ENCODE peak calls at places on chromosomes 16 and 17, in eight cellular contexts. T is CD8-positive, alpha-beta T cell; H is astrocyte of the spinal cord; W is AG04449; A is lung; X is SJCRH30; N is HAP-1; U is lower leg skin. P is an unnamed sample.

GRCh38 chr16:87309912-87310485 is 7.2 kb downstream of the C16orf95 start:
- DNase-seq in T (no peak), N (no peak), U (peak), X (no peak), W (no peak), A (no peak), H (no peak), P (no peak)

GRCh38 chr17:74337834-74338500 is 11.9 kb downstream of the KIF19 start:
- DNase-seq in H (no peak), U (no peak), W (no peak), N (no peak), X (peak), A (no peak), T (no peak), P (no peak)

GRCh38 chr16:13186813-13187212 is 285.4 kb downstream of the SHISA9 start:
- DNase-seq in X (no peak), A (no peak), N (no peak), T (no peak), U (no peak), W (no peak), H (no peak), P (no peak)

GRCh38 chr17:45953561-45953960 is 45.5 kb upstream of the STH start:
- DNase-seq in W (no peak), N (no peak), A (no peak), H (no peak), T (no peak), X (no peak), U (no peak), P (no peak)

GRCh38 chr17:48153711-48154642 is 46.4 kb downstream of the SNX11 start:
- DNase-seq in T (no peak), A (no peak), X (peak), U (no peak), N (peak), H (peak), W (no peak), P (peak)

GRCh38 chr16:84482001-84482891 is 22.2 kb downstream of the MEAK7 start:
- DNase-seq in W (no peak), A (no peak), X (no peak), H (no peak), N (no peak), U (peak), T (no peak), P (peak)

GRCh38 chr17:48441231-48441711 is 11.3 kb upstream of the SKAP1 start:
- DNase-seq in X (no peak), U (no peak), T (no peak), A (no peak), H (no peak), W (no peak), N (no peak), P (no peak)

GRCh38 chr17:63476857-63477470 is at the start of gene ACE:
- DNase-seq in U (no peak), H (no peak), X (peak), W (no peak), N (peak), A (no peak), T (no peak), P (peak)

GRCh38 chr16:19223235-19223847 is 55.3 kb downstream of the SYT17 start:
- DNase-seq in H (no peak), X (no peak), T (no peak), A (no peak), U (no peak), W (no peak), N (no peak), P (peak)

GRCh38 chr16:21566891-21567414 is 32.4 kb upstream of the METTL9 start:
- DNase-seq in H (no peak), A (no peak), U (peak), T (no peak), X (no peak), W (no peak), N (no peak), P (no peak)

GRCh38 chr16:2072926-2073325 is 25.1 kb downstream of the TSC2 start:
- DNase-seq in H (no peak), W (no peak), A (no peak), X (no peak), U (no peak), T (no peak), N (no peak), P (no peak)

GRCh38 chr16:50046853-50047252 is 18.9 kb upstream of the HEATR3 start:
- DNase-seq in W (no peak), T (no peak), U (no peak), H (no peak), X (no peak), N (no peak), A (no peak), P (no peak)

GRCh38 chr17:280901-281300 is 71.7 kb downstream of the RPH3AL start:
- DNase-seq in U (peak), H (no peak), X (no peak), N (no peak), A (no peak), W (no peak), T (no peak), P (no peak)

GRCh38 chr17:81431545-81432482 is 36.6 kb downstream of the BAHCC1 start:
- DNase-seq in X (no peak), T (no peak), W (no peak), H (no peak), A (no peak), U (no peak), N (no peak), P (no peak)

GRCh38 chr17:8838551-8839095 is 28.9 kb downstream of the PIK3R6 start:
- DNase-seq in X (no peak), H (no peak), U (peak), N (no peak), W (no peak), T (no peak), A (no peak), P (no peak)

GRCh38 chr17:27296427-27296979 is 2.6 kb downstream of the WSB1 start:
- DNase-seq in T (no peak), N (no peak), X (no peak), A (no peak), H (peak), W (peak), U (no peak), P (no peak)

GRCh38 chr17:63774141-63774981 is at the start of gene DDX42:
- DNase-seq in N (peak), T (peak), H (peak), X (peak), W (no peak), U (peak), A (peak), P (peak)

GRCh38 chr17:32143525-32143865 is 1.2 kb downstream of the RHOT1 start:
- DNase-seq in A (no peak), X (no peak), N (no peak), H (no peak), W (no peak), U (peak), T (no peak), P (no peak)

GRCh38 chr17:72142614-72143013 is 21.8 kb downstream of the SOX9 start:
- DNase-seq in U (no peak), A (no peak), T (no peak), X (peak), W (no peak), H (no peak), N (no peak), P (no peak)

GRCh38 chr16:73053038-73053378 is 5.1 kb upstream of the ZFHX3 start:
- DNase-seq in A (no peak), X (no peak), H (no peak), T (no peak), W (no peak), N (no peak), U (no peak), P (no peak)

GRCh38 chr16:73054131-73054496 is 6.2 kb upstream of the ZFHX3 start:
- DNase-seq in W (no peak), A (no peak), N (no peak), X (no peak), U (no peak), H (no peak), T (no peak), P (no peak)

GRCh38 chr16:73054732-73055481 is 7.0 kb upstream of the ZFHX3 start:
- DNase-seq in W (no peak), X (no peak), U (no peak), A (no peak), H (peak), N (peak), T (no peak), P (peak)

GRCh38 chr16:73052441-73053030 is 4.6 kb upstream of the ZFHX3 start:
- DNase-seq in T (no peak), X (no peak), N (peak), U (no peak), H (no peak), A (no peak), W (no peak), P (no peak)

DNA sequence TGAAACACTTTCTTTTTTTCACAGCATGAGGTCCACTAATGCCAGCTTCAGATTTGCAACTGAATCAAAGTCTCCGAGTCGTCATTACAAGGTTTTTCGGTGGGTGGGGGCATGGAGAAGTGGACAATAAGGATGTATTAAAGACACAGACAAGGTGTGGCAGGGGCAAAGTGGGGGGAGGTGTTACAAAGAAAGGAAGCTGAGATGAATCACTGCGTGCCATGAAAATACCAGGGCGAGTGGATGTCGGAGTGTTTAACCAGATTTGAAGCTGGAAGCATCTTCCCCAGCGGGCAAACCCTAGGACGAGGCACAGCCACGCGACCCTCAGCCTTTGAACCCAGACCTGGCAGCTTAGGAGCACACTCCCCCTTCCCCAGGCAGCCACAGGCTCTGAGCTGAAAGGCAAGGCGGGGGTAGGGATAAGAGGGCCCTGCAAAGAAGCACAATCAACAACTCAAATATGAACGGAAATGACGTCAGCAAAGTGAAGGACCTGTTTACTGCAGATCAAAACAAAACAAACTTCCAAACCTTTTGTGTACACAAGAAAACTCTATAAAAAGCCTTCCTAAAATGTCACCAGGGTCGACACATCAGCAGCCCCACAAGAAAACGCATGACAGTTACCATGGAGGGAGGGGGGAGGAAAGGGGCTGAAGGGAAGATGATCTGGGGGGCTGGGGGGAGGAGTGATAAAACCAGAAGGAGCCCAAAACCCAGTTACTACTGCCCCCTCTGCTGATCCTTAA is 5.6 kb upstream of the ZFHX3 start:
- DNase-seq in W (no peak), T (no peak), N (peak), H (peak), A (no peak), U (no peak), X (no peak), P (no peak)
- H3K4me3 ChIP-seq in W (no peak), T (no peak), N (no peak), H (no peak), A (no peak), U (no peak), X (no peak), P (no peak)

GRCh38 chr17:37744633-37744927 is 279 bp downstream of the HNF1B start:
- DNase-seq in X (no peak), H (no peak), A (no peak), T (no peak), W (no peak), N (no peak), U (no peak), P (no peak)
- H3K4me3 ChIP-seq in X (no peak), H (no peak), A (peak), T (no peak), W (no peak), N (no peak), U (no peak), P (peak)

DNA sequence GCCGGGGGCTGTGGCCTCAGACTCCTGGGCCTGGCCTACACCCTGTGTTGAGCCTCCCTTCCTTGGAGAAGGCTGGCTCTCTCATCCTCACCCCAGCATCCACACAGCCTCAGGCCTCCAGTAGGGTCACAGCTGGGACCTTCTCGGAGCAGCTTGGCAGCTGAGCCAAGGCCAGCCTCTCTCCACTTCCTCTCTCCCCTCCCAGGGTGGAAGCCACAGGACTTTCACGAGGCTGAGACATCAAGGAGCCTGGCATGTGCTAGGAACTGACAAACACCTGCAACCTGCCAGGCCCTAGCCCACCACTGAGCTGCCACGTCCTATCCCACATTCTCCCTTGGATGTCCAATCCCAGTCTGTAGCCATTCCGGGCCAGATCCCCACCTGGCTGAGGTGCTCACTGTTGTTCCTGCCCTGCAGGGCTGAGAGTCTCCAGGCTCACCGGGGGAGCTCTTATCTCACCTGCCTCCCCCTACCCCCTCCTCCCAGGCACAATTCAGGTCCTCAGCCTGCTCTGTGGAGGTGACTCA is 3.1 kb downstream of the MMP15 start:
- DNase-seq in N (no peak), A (no peak), X (no peak), W (no peak), H (no peak), T (no peak), U (no peak), P (no peak)
- H3K4me3 ChIP-seq in N (no peak), A (no peak), X (no peak), W (no peak), H (no peak), T (no peak), U (no peak), P (no peak)

GRCh38 chr17:3556905-3557767 is 476 bp downstream of the TRPV3 start:
- DNase-seq in N (no peak), A (no peak), U (no peak), H (no peak), W (no peak), X (peak), T (no peak), P (no peak)

GRCh38 chr17:3556239-3556904 is 1.2 kb downstream of the TRPV3 start:
- DNase-seq in X (no peak), N (no peak), W (no peak), U (no peak), A (no peak), H (no peak), T (no peak), P (no peak)

GRCh38 chr17:3559270-3559645 is 1.6 kb upstream of the TRPV3 start:
- DNase-seq in N (no peak), U (no peak), T (no peak), A (no peak), W (no peak), H (no peak), X (no peak), P (no peak)

GRCh38 chr17:3557768-3558583 is at the start of gene TRPV3:
- DNase-seq in U (peak), W (no peak), X (peak), N (no peak), T (peak), A (peak), H (no peak), P (no peak)

DNA sequence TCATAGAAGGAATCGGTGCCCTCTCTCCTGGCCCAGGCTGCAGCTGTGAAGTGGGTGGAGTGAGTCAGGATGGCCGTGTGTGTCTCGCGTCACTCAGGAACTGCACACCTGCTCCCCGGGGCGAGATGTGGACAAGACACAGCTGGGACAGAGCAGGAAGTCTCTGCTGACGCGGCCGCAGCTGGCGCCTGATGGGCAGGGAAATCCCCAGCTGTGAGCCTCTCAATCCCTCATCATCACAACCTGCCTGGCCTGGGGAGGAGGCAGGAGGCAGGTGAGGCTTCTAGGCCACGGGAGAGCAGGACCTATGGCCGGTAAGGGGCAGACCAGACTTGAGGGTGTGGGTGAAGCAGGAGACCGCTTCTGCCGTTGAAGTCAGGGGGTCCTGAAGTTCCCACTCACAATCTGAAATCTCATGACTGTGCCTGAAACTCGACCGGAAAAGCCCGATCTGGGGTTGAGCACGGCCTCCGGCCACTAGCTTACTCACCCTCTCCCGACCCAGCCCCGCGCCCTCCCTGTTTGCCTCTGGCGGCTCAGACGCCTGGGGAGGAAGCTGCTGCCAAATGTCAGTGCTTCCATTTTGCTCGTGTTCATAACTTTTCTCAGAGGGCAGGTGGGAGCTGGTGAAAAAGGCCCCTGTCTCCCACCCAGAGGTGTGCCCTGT is 1.1 kb upstream of the TRPV3 start:
- DNase-seq in N (no peak), H (peak), A (no peak), U (no peak), T (no peak), W (no peak), X (peak), P (no peak)
- H3K4me3 ChIP-seq in N (no peak), H (no peak), A (no peak), U (no peak), T (no peak), W (no peak), X (peak), P (no peak)

GRCh38 chr17:83200231-83200699 is 120.9 kb downstream of the METRNL start:
- DNase-seq in A (peak), H (peak), W (no peak), U (peak), X (peak), N (no peak), T (peak), P (peak)

GRCh38 chr17:83200746-83201145 is 121.3 kb downstream of the METRNL start:
- DNase-seq in T (no peak), H (no peak), U (peak), W (no peak), X (peak), A (no peak), N (no peak), P (peak)

GRCh38 chr17:83198366-83199341 is 119.2 kb downstream of the METRNL start:
- DNase-seq in N (no peak), H (no peak), W (no peak), U (peak), A (no peak), T (no peak), X (peak), P (peak)

GRCh38 chr17:83201206-83202001 is 122.0 kb downstream of the METRNL start:
- DNase-seq in W (no peak), N (no peak), T (no peak), H (no peak), U (peak), A (no peak), X (peak), P (no peak)

DNA sequence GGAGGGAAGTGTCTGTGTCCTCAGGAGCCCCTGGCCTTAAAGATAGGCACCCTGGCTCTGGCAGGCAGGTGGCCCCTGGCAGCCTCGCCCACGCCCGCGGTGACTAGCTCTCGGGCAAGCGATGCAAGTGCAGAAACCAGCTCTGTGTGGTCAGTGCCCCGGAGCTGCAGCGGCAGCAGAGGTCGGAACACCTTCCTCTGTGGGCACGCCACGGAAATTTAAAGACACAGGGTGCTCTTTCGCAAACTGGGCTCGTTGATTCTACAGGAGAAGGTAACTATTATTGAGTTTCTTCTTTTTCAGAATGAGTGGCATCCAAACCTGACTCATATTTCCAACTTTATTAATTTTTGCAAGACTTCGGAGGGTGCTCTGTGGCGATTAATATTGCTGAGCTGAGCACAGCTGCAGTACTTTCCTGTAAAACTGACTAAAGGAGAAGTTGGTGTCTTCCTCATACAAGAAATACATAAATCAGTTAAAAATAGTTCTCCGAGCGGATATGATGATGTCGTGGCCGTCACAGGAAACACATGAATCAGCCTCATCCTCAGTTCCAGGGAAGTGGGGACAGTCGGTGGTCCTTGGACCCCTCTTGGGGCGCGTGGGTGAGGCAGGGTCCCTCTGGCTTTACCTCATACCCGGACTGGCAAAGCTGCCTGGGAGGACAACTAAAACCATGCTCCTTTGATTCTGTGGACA is 120.2 kb downstream of the METRNL start:
- DNase-seq in X (no peak), U (peak), H (peak), T (no peak), N (no peak), W (no peak), A (peak), P (no peak)
- H3K4me3 ChIP-seq in X (no peak), U (no peak), H (no peak), T (peak), N (no peak), W (no peak), A (no peak), P (no peak)

GRCh38 chr17:17575360-17576251 is 15.9 kb downstream of the PEMT start:
- DNase-seq in X (no peak), H (no peak), U (no peak), W (no peak), A (no peak), N (no peak), T (no peak), P (no peak)
- H3K4me3 ChIP-seq in X (no peak), H (no peak), U (no peak), W (no peak), A (no peak), N (no peak), T (no peak), P (no peak)

P was measured in Caco-2.